ENCODE peak calls at places on chromosomes 16 and 17, in five cellular contexts. D is body of pancreas, E is suprapubic skin, R is stomach, V is choroid plexus epithelial cell. N is an unnamed sample.

GRCh38 chr16:66959645-66960177 is 1.4 kb upstream of the CES3 start:
- DNase-seq in R (no peak), E (no peak), D (no peak), V (no peak), N (no peak)

GRCh38 chr16:16096161-16096857 is 127.0 kb downstream of the ABCC6 start:
- DNase-seq in V (peak; percentile 86), R (no peak), D (peak; percentile 33), E (no peak), N (no peak)

GRCh38 chr17:19433727-19434340 is 22.8 kb downstream of the RNF112 start:
- DNase-seq in V (no peak), E (peak; percentile 4), R (no peak), D (no peak), N (no peak)

GRCh38 chr17:10807704-10808128 is 3.8 kb upstream of the TMEM238L start:
- DNase-seq in E (no peak), D (no peak), R (no peak), V (no peak), N (no peak)

GRCh38 chr16:57184890-57185445 is 871 bp downstream of the PSME3IP1 start:
- DNase-seq in V (no peak), D (peak; percentile 19), R (no peak), E (no peak), N (no peak)

GRCh38 chr17:35889818-35890773 is 9.9 kb upstream of the CCL5 start:
- DNase-seq in E (no peak), D (no peak), R (peak; percentile 39), V (peak; percentile 88), N (no peak)

GRCh38 chr17:58902312-58902711 is 146.7 kb downstream of the PPM1E start:
- DNase-seq in D (no peak), V (no peak), E (no peak), R (no peak), N (no peak)

GRCh38 chr17:61152898-61153297 is 246.7 kb upstream of the TBX2 start:
- DNase-seq in D (no peak), E (no peak), R (no peak), V (no peak), N (no peak)

GRCh38 chr17:46266656-46267544 is 28.0 kb upstream of the LRRC37A start:
- DNase-seq in V (peak; percentile 88), E (peak; percentile 87), R (peak; percentile 90), D (peak; percentile 86), N (peak; percentile 91)

GRCh38 chr16:23269248-23270091 is 32.6 kb upstream of the SCNN1B start:
- DNase-seq in E (no peak), V (no peak), D (no peak), R (no peak), N (no peak)

DNA sequence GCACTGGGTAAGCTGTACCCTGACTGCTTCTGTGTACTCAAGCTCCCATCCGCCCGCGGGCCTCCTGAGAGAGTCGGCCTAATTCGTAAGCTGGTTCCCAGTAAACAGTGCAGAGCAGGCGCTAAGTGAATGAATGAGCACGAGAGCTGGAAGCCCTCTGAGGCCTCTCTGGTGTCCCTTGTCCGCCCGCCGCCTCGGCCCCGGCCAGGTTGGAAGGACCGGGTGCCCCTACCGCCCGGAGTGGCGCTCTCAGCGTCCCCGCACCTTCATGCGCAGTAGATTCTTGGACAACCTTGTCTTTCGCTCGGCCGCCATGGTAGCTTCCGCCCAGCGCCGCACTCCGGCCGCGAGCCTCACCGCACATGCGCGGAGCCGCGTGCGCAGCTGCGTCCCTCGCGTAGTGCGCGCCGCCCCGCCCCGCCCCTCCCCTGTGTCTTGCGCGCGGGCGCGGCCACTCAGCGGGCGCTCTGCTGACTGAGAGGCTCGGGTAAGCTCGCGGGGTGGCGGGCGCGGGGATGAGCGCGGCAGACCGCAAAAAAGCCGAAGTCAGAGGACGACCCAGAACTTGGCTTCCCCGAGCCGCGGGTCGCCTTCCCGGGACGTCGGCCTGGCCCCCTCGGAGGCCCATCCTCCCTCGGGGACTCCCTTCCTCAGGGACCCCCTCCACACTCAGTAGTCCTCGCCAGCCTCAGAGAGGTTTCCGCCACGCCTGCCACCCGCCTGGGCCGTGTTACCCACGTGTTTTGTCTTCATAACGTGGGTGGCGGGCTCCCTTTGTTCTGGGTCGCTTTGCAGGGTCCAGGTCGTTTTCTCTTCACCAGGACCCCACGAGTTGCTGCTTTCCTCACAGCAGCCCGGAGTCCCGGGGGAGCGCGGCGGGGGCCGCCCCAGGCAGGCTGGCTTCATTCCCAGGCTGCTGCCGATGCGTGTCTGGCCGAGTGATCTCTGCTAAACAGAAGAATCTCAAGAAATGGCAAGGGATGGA is at the start of gene MPHOSPH6:
- DNase-seq in D (peak; percentile 91), V (peak; percentile 93), E (peak; percentile 96), R (peak; percentile 94), N (peak; percentile 94)
- TF ChIP-seq CTCF in D (no peak), V (no peak), E (no peak), R (no peak), N (peak; percentile 31)

DNA sequence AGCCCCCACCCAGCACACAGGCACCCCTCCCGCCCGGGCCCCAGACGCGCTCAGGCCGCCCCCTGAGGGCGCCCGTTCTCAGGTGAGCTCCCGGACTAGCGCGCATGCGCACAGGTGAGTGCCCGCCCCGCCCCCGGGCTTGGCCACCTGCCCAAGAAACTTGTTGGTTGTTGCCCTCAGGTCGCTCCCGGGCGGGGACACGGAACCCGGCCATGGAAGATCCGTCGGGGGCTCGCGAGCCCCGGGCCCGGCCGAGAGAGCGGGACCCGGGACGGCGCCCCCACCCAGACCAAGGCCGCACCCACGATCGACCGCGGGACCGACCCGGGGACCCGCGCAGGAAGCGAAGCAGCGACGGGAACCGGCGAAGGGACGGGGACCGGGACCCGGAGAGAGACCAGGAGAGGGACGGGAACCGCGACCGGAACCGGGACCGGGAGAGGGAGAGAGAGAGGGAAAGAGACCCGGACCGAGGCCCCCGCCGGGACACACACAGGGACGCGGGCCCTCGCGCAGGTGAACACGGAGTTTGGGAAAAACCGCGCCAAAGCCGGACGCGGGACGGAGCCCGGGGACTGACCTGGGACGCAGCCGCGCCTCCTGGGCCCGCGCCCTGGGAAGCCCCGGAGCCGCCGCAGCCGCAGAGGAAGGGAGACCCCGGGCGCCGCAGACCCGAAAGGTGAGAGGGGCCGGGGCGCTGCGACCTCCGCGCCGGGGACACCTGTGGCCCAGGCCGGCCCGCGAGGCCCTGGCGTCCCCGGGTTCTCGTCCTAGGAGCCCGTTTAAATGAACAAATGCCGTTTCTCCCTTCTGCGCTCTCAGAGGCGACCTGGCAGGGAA is at the start of gene MARVELD3:
- DNase-seq in R (peak; percentile 93), V (no peak), D (peak; percentile 97), E (no peak), N (peak; percentile 90)
- TF ChIP-seq CTCF in R (no peak), V (no peak), D (no peak), E (no peak), N (no peak)

GRCh38 chr16:11698271-11698689 is 30.0 kb downstream of the SNN start:
- DNase-seq in E (no peak), V (peak; percentile 67), R (no peak), D (no peak), N (no peak)
- TF ChIP-seq CTCF in E (no peak), V (peak; percentile 24), R (no peak), D (no peak), N (no peak)

DNA sequence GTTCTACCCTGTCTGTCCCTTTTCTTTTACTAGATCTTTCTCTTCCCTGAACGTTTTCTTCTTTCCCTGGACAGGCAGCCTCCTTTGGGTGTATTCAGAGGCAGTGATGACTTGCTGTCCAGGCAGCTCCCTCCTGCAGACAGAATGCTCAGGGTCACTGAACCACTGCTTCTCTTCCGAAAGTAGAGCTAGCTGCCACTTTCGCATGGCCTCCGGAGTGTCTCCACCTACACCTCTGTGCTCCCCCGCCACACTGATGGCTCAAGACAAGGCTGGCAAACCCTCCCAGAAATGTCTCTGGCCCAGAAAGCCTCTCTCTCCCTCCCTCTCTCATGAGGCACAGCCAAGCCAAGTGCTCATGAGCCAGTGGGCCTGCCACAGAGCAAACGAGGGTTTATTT is 207.8 kb downstream of the CDRT15L2 start:
- DNase-seq in E (no peak), R (no peak), V (no peak), D (no peak), N (peak; percentile 18)
- TF ChIP-seq CTCF in E (no peak), R (no peak), V (no peak), D (no peak), N (no peak)

DNA sequence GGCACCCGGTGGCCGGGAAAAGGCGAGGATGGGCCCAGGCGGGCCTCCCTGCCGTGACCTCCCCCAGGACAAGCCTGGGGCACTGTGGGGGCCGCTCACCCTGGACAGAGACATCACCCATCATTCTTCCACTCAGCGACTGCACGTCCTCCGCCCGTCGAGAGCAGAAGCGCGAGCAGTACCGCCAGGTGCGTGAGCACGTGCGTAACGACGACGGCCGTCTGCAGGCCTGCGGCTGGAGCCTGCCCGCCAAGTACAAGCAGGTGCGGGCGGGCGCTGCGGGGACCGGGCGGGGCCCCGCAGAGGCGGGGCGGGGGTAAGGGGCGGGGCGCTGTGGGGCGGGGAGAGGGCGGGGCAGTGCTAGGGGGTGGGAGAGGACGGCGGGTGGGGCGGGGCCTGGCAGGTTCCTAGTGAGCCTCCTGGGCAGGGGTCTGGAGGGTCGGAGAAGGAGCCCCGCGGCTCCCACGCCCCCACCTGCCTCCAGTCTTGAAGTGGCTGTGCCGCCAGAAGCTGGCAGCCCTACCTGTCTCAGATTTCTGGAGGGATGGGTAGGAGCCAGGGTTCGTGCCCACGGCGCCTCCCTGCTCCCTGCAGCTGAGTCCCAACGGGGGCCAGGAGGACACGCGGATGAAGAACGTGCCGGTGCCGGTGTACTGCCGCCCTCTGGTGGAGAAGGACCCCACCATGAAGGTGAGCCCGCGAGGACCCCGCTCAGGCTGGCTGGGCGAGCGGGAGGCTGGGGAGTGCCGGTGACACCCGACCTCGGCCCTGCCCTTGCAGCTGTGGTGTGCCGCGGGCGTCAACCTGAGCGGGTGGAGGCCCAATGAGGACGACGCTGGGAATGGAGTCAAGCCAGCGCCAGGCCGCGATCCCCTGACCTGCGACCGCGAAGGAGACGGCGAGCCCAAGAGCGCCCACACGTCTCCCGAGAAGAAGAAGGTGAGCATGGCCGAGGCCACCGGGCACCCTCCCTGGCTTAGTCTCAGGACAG is 7.5 kb downstream of the NME3 start:
- DNase-seq in D (no peak), E (no peak), V (no peak), R (no peak), N (no peak)
- TF ChIP-seq CTCF in D (no peak), E (peak; percentile 27), V (peak; percentile 72), R (no peak), N (peak; percentile 69)

GRCh38 chr17:7352559-7352889 is 562 bp downstream of the KCTD11 start:
- DNase-seq in E (no peak), V (no peak), R (no peak), D (no peak), N (no peak)
- TF ChIP-seq CTCF in E (peak; percentile 1), V (no peak), R (no peak), D (no peak), N (peak; percentile 3)

GRCh38 chr17:37609170-37610040 is at the start of gene SYNRG:
- DNase-seq in E (peak; percentile 97), R (peak; percentile 95), V (peak; percentile 98), D (peak; percentile 93), N (peak; percentile 98)
- TF ChIP-seq CTCF in E (peak; percentile 28), R (no peak), V (peak; percentile 52), D (peak; percentile 10), N (peak; percentile 62)

DNA sequence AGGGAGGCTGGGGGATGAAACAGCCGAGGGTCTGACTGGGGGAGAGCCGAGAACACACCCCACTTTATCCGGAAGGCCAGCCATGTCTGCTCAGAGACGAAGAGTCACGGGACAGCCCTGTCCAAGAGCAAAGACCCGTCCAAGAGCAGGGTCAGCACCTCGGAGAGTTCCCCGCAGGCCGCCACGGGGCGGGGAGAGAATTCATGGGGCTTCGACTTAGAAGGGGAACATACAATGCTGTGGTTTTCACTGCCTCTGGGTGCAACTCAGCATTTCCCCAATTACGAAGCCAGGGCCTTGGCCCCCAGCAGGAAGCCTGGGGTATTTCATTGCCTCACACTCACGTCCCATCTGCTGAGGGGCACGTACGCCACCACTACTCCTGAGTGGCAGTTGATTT is 59.3 kb downstream of the JPH3 start:
- DNase-seq in D (no peak), V (peak; percentile 59), E (no peak), R (no peak), N (no peak)
- TF ChIP-seq CTCF in D (no peak), V (no peak), E (no peak), R (no peak), N (peak; percentile 42)

GRCh38 chr17:1532836-1533602 is 16.6 kb upstream of the INPP5K start:
- DNase-seq in E (no peak), R (no peak), V (peak; percentile 29), D (no peak), N (no peak)
- TF ChIP-seq CTCF in E (no peak), R (no peak), V (peak; percentile 49), D (no peak), N (peak; percentile 52)